ENCODE peak calls at places on chromosomes 7 and 10, in six cellular contexts. One of them, this sample, is unnamed.

GRCh38 chr7:113698556-113699220 is 220.1 kb downstream of the PPP1R3A start:
- DNase-seq in OCI-LY7: peak
- DNase-seq in MM.1S: peak
- DNase-seq in neural progenitor cell: peak
- DNase-seq in GM23338: peak
- DNase-seq in HCT116: peak
- DNase-seq in this sample: peak

GRCh38 chr7:881441-882234 is 5.3 kb downstream of the GET4 start:
- DNase-seq in OCI-LY7: no peak
- DNase-seq in neural progenitor cell: no peak
- DNase-seq in MM.1S: no peak
- DNase-seq in HCT116: no peak
- DNase-seq in GM23338: no peak
- DNase-seq in this sample: no peak

GRCh38 chr7:102306916-102307677 is 20.4 kb downstream of the SH2B2 start:
- DNase-seq in OCI-LY7: peak
- DNase-seq in MM.1S: peak
- DNase-seq in neural progenitor cell: peak
- DNase-seq in HCT116: no peak
- DNase-seq in GM23338: peak
- DNase-seq in this sample: peak

GRCh38 chr7:157469181-157470016 is 132.6 kb downstream of the DNAJB6 start:
- DNase-seq in HCT116: no peak
- DNase-seq in GM23338: no peak
- DNase-seq in OCI-LY7: no peak
- DNase-seq in neural progenitor cell: no peak
- DNase-seq in MM.1S: no peak
- DNase-seq in this sample: no peak

GRCh38 chr10:28991326-28991725 is 297.5 kb upstream of the LYZL1 start:
- DNase-seq in MM.1S: no peak
- DNase-seq in OCI-LY7: no peak
- DNase-seq in GM23338: no peak
- DNase-seq in HCT116: peak
- DNase-seq in neural progenitor cell: peak
- DNase-seq in this sample: peak

GRCh38 chr10:97335188-97335619 is 675 bp upstream of the FRAT2 start:
- DNase-seq in HCT116: no peak
- DNase-seq in neural progenitor cell: peak
- DNase-seq in GM23338: peak
- DNase-seq in OCI-LY7: peak
- DNase-seq in MM.1S: no peak
- DNase-seq in this sample: no peak

GRCh38 chr10:69428138-69428537 is 11.4 kb upstream of the TACR2 start:
- DNase-seq in HCT116: no peak
- DNase-seq in neural progenitor cell: no peak
- DNase-seq in OCI-LY7: no peak
- DNase-seq in GM23338: no peak
- DNase-seq in MM.1S: no peak
- DNase-seq in this sample: no peak

GRCh38 chr7:16711730-16712129 is 41.8 kb upstream of the TSPAN13 start:
- DNase-seq in MM.1S: no peak
- DNase-seq in neural progenitor cell: no peak
- DNase-seq in OCI-LY7: no peak
- DNase-seq in GM23338: no peak
- DNase-seq in HCT116: no peak
- DNase-seq in this sample: peak

GRCh38 chr7:47766151-47766550 is 182.1 kb downstream of the PKD1L1 start:
- DNase-seq in GM23338: no peak
- DNase-seq in MM.1S: no peak
- DNase-seq in HCT116: no peak
- DNase-seq in OCI-LY7: no peak
- DNase-seq in neural progenitor cell: no peak
- DNase-seq in this sample: no peak

GRCh38 chr10:111129348-111129747 is 52.5 kb downstream of the ADRA2A start:
- DNase-seq in neural progenitor cell: no peak
- DNase-seq in HCT116: no peak
- DNase-seq in GM23338: no peak
- DNase-seq in MM.1S: no peak
- DNase-seq in OCI-LY7: no peak
- DNase-seq in this sample: no peak

GRCh38 chr7:5528071-5528814 is 104.6 kb upstream of the TNRC18 start:
- DNase-seq in HCT116: no peak
- DNase-seq in OCI-LY7: peak
- DNase-seq in MM.1S: peak
- DNase-seq in neural progenitor cell: peak
- DNase-seq in GM23338: no peak
- DNase-seq in this sample: no peak

GRCh38 chr7:17444673-17445072 is 146.2 kb downstream of the AHR start:
- DNase-seq in HCT116: peak
- DNase-seq in MM.1S: no peak
- DNase-seq in neural progenitor cell: no peak
- DNase-seq in GM23338: no peak
- DNase-seq in OCI-LY7: no peak
- DNase-seq in this sample: peak

GRCh38 chr10:6478722-6479121 is 101.4 kb downstream of the PRKCQ start:
- DNase-seq in neural progenitor cell: peak
- DNase-seq in GM23338: peak
- DNase-seq in HCT116: no peak
- DNase-seq in OCI-LY7: no peak
- DNase-seq in MM.1S: no peak
- DNase-seq in this sample: no peak

GRCh38 chr10:57249615-57250281 is 888.7 kb upstream of the ZWINT start:
- DNase-seq in OCI-LY7: no peak
- DNase-seq in GM23338: no peak
- DNase-seq in HCT116: no peak
- DNase-seq in neural progenitor cell: no peak
- DNase-seq in MM.1S: no peak
- DNase-seq in this sample: no peak

GRCh38 chr10:49080071-49080470 is 35.3 kb downstream of the VSTM4 start:
- DNase-seq in neural progenitor cell: no peak
- DNase-seq in HCT116: no peak
- DNase-seq in OCI-LY7: no peak
- DNase-seq in MM.1S: peak
- DNase-seq in GM23338: no peak
- DNase-seq in this sample: no peak

GRCh38 chr10:44258019-44258418 is 126.9 kb downstream of the CXCL12 start:
- DNase-seq in neural progenitor cell: no peak
- DNase-seq in GM23338: no peak
- DNase-seq in MM.1S: no peak
- DNase-seq in HCT116: no peak
- DNase-seq in OCI-LY7: no peak
- DNase-seq in this sample: no peak

GRCh38 chr10:126857178-126857806 is 47.9 kb upstream of the DOCK1 start:
- DNase-seq in HCT116: no peak
- DNase-seq in OCI-LY7: no peak
- DNase-seq in MM.1S: no peak
- DNase-seq in neural progenitor cell: no peak
- DNase-seq in GM23338: no peak
- DNase-seq in this sample: no peak

GRCh38 chr10:125633517-125633999 is 49.4 kb downstream of the TEX36 start:
- DNase-seq in neural progenitor cell: no peak
- DNase-seq in HCT116: peak
- DNase-seq in OCI-LY7: no peak
- DNase-seq in MM.1S: no peak
- DNase-seq in GM23338: no peak
- DNase-seq in this sample: peak

GRCh38 chr7:29309041-29309860 is 114.7 kb downstream of the CHN2 start:
- DNase-seq in OCI-LY7: no peak
- DNase-seq in HCT116: no peak
- DNase-seq in GM23338: peak
- DNase-seq in MM.1S: no peak
- DNase-seq in neural progenitor cell: no peak
- DNase-seq in this sample: peak

GRCh38 chr10:71089162-71089561 is 123.2 kb upstream of the UNC5B start:
- DNase-seq in HCT116: no peak
- DNase-seq in GM23338: no peak
- DNase-seq in MM.1S: no peak
- DNase-seq in OCI-LY7: no peak
- DNase-seq in neural progenitor cell: no peak
- DNase-seq in this sample: no peak

GRCh38 chr10:29949411-29950011 is 109.9 kb downstream of the JCAD start:
- DNase-seq in GM23338: no peak
- DNase-seq in OCI-LY7: no peak
- DNase-seq in HCT116: no peak
- DNase-seq in MM.1S: peak
- DNase-seq in neural progenitor cell: no peak
- DNase-seq in this sample: peak

GRCh38 chr10:129604333-129605032 is 137.4 kb downstream of the MGMT start:
- DNase-seq in MM.1S: no peak
- DNase-seq in GM23338: no peak
- DNase-seq in neural progenitor cell: no peak
- DNase-seq in HCT116: no peak
- DNase-seq in OCI-LY7: no peak
- DNase-seq in this sample: no peak

GRCh38 chr7:16668049-16668858 is 22.3 kb downstream of the BZW2 start:
- DNase-seq in HCT116: peak
- DNase-seq in neural progenitor cell: no peak
- DNase-seq in MM.1S: no peak
- DNase-seq in OCI-LY7: no peak
- DNase-seq in GM23338: peak
- DNase-seq in this sample: peak

GRCh38 chr7:136063337-136063666 is 86.1 kb upstream of the MTPN start:
- DNase-seq in HCT116: no peak
- DNase-seq in GM23338: no peak
- DNase-seq in MM.1S: no peak
- DNase-seq in OCI-LY7: no peak
- DNase-seq in neural progenitor cell: no peak
- DNase-seq in this sample: no peak

GRCh38 chr7:44104880-44105771 is 981 bp downstream of the AEBP1 start:
- DNase-seq in neural progenitor cell: peak
- DNase-seq in MM.1S: no peak
- DNase-seq in OCI-LY7: no peak
- DNase-seq in HCT116: no peak
- DNase-seq in GM23338: peak
- DNase-seq in this sample: no peak

GRCh38 chr10:89644691-89644966 is 413 bp downstream of the PANK1 start:
- DNase-seq in HCT116: no peak
- DNase-seq in neural progenitor cell: no peak
- DNase-seq in MM.1S: peak
- DNase-seq in GM23338: no peak
- DNase-seq in OCI-LY7: peak
- DNase-seq in this sample: no peak

GRCh38 chr7:64183827-64184372 is 23.1 kb upstream of the ZNF735 start:
- DNase-seq in GM23338: no peak
- DNase-seq in neural progenitor cell: no peak
- DNase-seq in HCT116: no peak
- DNase-seq in MM.1S: no peak
- DNase-seq in OCI-LY7: no peak
- DNase-seq in this sample: no peak

GRCh38 chr7:64184376-64184775 is 22.6 kb upstream of the ZNF735 start:
- DNase-seq in HCT116: no peak
- DNase-seq in neural progenitor cell: no peak
- DNase-seq in MM.1S: no peak
- DNase-seq in OCI-LY7: no peak
- DNase-seq in GM23338: no peak
- DNase-seq in this sample: no peak

GRCh38 chr7:64181586-64181985 is 25.4 kb upstream of the ZNF735 start:
- DNase-seq in GM23338: no peak
- DNase-seq in OCI-LY7: no peak
- DNase-seq in HCT116: no peak
- DNase-seq in MM.1S: no peak
- DNase-seq in neural progenitor cell: no peak
- DNase-seq in this sample: no peak

GRCh38 chr7:64182036-64182790 is 24.8 kb upstream of the ZNF735 start:
- DNase-seq in MM.1S: no peak
- DNase-seq in HCT116: no peak
- DNase-seq in GM23338: no peak
- DNase-seq in OCI-LY7: no peak
- DNase-seq in neural progenitor cell: no peak
- DNase-seq in this sample: no peak

DNA sequence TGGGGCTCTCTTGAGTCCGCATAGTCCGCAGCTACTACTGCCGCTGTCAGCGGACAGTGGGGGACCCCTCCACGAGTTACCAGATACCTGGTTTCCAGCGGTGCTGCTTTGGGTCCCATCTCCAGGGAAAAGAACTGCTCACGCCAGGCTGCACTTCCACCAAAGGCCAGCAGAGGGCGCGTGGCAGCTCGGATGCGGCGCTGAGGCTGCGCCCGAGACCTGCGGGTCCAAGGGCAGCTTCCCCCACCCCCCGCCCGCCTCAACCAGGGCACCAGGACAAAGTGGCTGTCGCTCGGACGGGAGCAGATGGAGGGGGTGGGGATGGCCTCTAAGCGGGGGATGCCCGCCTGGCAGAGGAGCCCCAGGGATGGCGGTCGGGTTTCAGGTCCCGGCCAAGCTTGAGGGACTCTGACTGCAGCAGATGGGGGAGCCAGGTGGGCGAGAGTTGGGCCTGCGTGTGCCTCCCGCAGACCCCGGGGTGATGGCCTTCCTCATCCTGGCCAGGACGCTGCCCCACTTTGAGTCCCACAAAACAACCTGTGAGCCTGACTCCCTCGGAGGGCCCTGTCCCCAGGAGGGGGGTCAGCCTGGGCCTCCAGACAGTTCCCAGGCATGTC is 23.8 kb upstream of the ZNF735 start:
- DNase-seq in neural progenitor cell: no peak
- DNase-seq in MM.1S: peak
- DNase-seq in GM23338: peak
- DNase-seq in OCI-LY7: peak
- DNase-seq in HCT116: no peak
- DNase-seq in this sample: no peak
- TF ChIP-seq CTCF in neural progenitor cell: peak
- TF ChIP-seq CTCF in MM.1S: peak
- TF ChIP-seq CTCF in GM23338: peak
- TF ChIP-seq CTCF in OCI-LY7: peak
- TF ChIP-seq CTCF in HCT116: no peak
- TF ChIP-seq CTCF in this sample: peak

GRCh38 chr7:131352032-131352431 is 24.4 kb downstream of the MKLN1 start:
- DNase-seq in GM23338: no peak
- DNase-seq in OCI-LY7: no peak
- DNase-seq in MM.1S: no peak
- DNase-seq in neural progenitor cell: no peak
- DNase-seq in HCT116: no peak
- DNase-seq in this sample: no peak
- TF ChIP-seq EZH2phosphoT487 in GM23338: no peak
- TF ChIP-seq EZH2phosphoT487 in OCI-LY7: no peak
- TF ChIP-seq EZH2phosphoT487 in MM.1S: no peak
- TF ChIP-seq EZH2phosphoT487 in neural progenitor cell: no peak
- TF ChIP-seq EZH2phosphoT487 in HCT116: no peak
- TF ChIP-seq EZH2phosphoT487 in this sample: no peak

DNA sequence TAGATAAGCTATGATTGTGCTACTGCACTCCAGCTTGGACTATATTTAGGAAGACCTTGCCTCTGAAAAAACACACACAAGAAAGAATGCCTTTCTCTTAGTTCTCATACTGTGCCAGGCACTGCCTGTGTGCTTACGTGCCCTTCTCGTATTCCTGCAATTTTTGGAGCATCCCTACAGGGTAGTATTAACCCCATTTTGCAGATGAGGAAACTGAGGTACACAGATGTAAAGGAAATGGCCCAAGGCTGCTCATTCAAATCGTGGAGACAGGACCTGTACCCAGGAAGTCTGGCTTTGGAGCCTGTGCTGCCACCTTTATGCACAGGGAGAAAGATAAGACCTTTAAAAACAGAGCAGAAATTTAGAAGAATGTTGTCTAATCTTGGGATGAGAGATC is 16.7 kb downstream of the AGAP3 start:
- DNase-seq in neural progenitor cell: no peak
- DNase-seq in MM.1S: no peak
- DNase-seq in HCT116: no peak
- DNase-seq in GM23338: no peak
- DNase-seq in OCI-LY7: no peak
- DNase-seq in this sample: no peak
- H3K4me2 ChIP-seq in neural progenitor cell: no peak
- H3K4me2 ChIP-seq in MM.1S: no peak
- H3K4me2 ChIP-seq in HCT116: no peak
- H3K4me2 ChIP-seq in GM23338: peak
- H3K4me2 ChIP-seq in OCI-LY7: no peak
- H3K4me2 ChIP-seq in this sample: no peak

GRCh38 chr10:115706482-115707076 is 566.4 kb downstream of the GFRA1 start:
- DNase-seq in OCI-LY7: peak
- DNase-seq in HCT116: peak
- DNase-seq in MM.1S: peak
- DNase-seq in neural progenitor cell: peak
- DNase-seq in GM23338: peak
- DNase-seq in this sample: peak
- TF ChIP-seq CTCF in OCI-LY7: peak
- TF ChIP-seq CTCF in HCT116: peak
- TF ChIP-seq CTCF in MM.1S: peak
- TF ChIP-seq CTCF in neural progenitor cell: peak
- TF ChIP-seq CTCF in GM23338: peak
- TF ChIP-seq CTCF in this sample: peak